ENCODE peak calls at places on chromosomes 13 and 19, in seven cellular contexts. One of them, this sample, is unnamed.

GRCh38 chr13:40897058-40897457 is 107.6 kb downstream of the SLC25A15 start:
- DNase-seq in substantia nigra: no peak
- DNase-seq in upper lobe of left lung: no peak
- DNase-seq in caudate nucleus: no peak
- DNase-seq in RWPE2: no peak
- DNase-seq in OCI-LY7: no peak
- DNase-seq in neuronal stem cell: no peak
- DNase-seq in this sample: no peak

GRCh38 chr13:112658807-112659206 is 31.0 kb upstream of the ATP11A start:
- DNase-seq in substantia nigra: no peak
- DNase-seq in upper lobe of left lung: no peak
- DNase-seq in caudate nucleus: no peak
- DNase-seq in RWPE2: no peak
- DNase-seq in OCI-LY7: no peak
- DNase-seq in neuronal stem cell: no peak
- DNase-seq in this sample: no peak

GRCh38 chr19:30118760-30119159 is 176.7 kb downstream of the URI1 start:
- DNase-seq in substantia nigra: no peak
- DNase-seq in upper lobe of left lung: no peak
- DNase-seq in caudate nucleus: no peak
- DNase-seq in RWPE2: no peak
- DNase-seq in OCI-LY7: no peak
- DNase-seq in neuronal stem cell: no peak
- DNase-seq in this sample: no peak

GRCh38 chr13:25462301-25463125 is 90.7 kb downstream of the ATP8A2 start:
- DNase-seq in substantia nigra: no peak
- DNase-seq in upper lobe of left lung: no peak
- DNase-seq in caudate nucleus: no peak
- DNase-seq in RWPE2: no peak
- DNase-seq in OCI-LY7: no peak
- DNase-seq in neuronal stem cell: no peak
- DNase-seq in this sample: peak; percentile 37

GRCh38 chr19:53388168-53388567 is 6.8 kb upstream of the ZNF765 start:
- DNase-seq in substantia nigra: no peak
- DNase-seq in upper lobe of left lung: no peak
- DNase-seq in caudate nucleus: no peak
- DNase-seq in RWPE2: no peak
- DNase-seq in OCI-LY7: no peak
- DNase-seq in neuronal stem cell: no peak
- DNase-seq in this sample: peak; percentile 41

GRCh38 chr19:694481-695349 is 537 bp downstream of the PRSS57 start:
- DNase-seq in substantia nigra: no peak
- DNase-seq in upper lobe of left lung: no peak
- DNase-seq in caudate nucleus: no peak
- DNase-seq in RWPE2: no peak
- DNase-seq in OCI-LY7: no peak
- DNase-seq in neuronal stem cell: no peak
- DNase-seq in this sample: no peak

GRCh38 chr13:112705286-112705685 is 15.4 kb downstream of the ATP11A start:
- DNase-seq in substantia nigra: no peak
- DNase-seq in upper lobe of left lung: no peak
- DNase-seq in caudate nucleus: no peak
- DNase-seq in RWPE2: no peak
- DNase-seq in OCI-LY7: no peak
- DNase-seq in neuronal stem cell: no peak
- DNase-seq in this sample: no peak

GRCh38 chr13:97116754-97117153 is 105.4 kb upstream of the MBNL2 start:
- DNase-seq in substantia nigra: no peak
- DNase-seq in upper lobe of left lung: no peak
- DNase-seq in caudate nucleus: no peak
- DNase-seq in RWPE2: no peak
- DNase-seq in OCI-LY7: no peak
- DNase-seq in neuronal stem cell: no peak
- DNase-seq in this sample: no peak

GRCh38 chr13:68023838-68024581 is 793.9 kb upstream of the PCDH9 start:
- DNase-seq in substantia nigra: no peak
- DNase-seq in upper lobe of left lung: peak; percentile 6
- DNase-seq in caudate nucleus: no peak
- DNase-seq in RWPE2: no peak
- DNase-seq in OCI-LY7: no peak
- DNase-seq in neuronal stem cell: no peak
- DNase-seq in this sample: no peak

GRCh38 chr19:40445945-40446784 is 2.0 kb upstream of the SERTAD3 start:
- DNase-seq in substantia nigra: no peak
- DNase-seq in upper lobe of left lung: no peak
- DNase-seq in caudate nucleus: no peak
- DNase-seq in RWPE2: no peak
- DNase-seq in OCI-LY7: no peak
- DNase-seq in neuronal stem cell: no peak
- DNase-seq in this sample: no peak

GRCh38 chr13:33319859-33320258 is 34.3 kb upstream of the STARD13 start:
- DNase-seq in substantia nigra: no peak
- DNase-seq in upper lobe of left lung: no peak
- DNase-seq in caudate nucleus: no peak
- DNase-seq in RWPE2: no peak
- DNase-seq in OCI-LY7: no peak
- DNase-seq in neuronal stem cell: no peak
- DNase-seq in this sample: no peak
- H3K27ac ChIP-seq in substantia nigra: no peak overlapping the region
- H3K27ac ChIP-seq in upper lobe of left lung: no peak overlapping the region
- H3K27ac ChIP-seq in caudate nucleus: no peak overlapping the region
- H3K27ac ChIP-seq in RWPE2: no peak overlapping the region
- H3K27ac ChIP-seq in OCI-LY7: no peak overlapping the region
- H3K27ac ChIP-seq in neuronal stem cell: no peak overlapping the region
- H3K27ac ChIP-seq in this sample: no peak overlapping the region

GRCh38 chr13:42847891-42848663 is 66.7 kb downstream of the FAM216B start:
- DNase-seq in substantia nigra: no peak
- DNase-seq in upper lobe of left lung: no peak
- DNase-seq in caudate nucleus: no peak
- DNase-seq in RWPE2: no peak
- DNase-seq in OCI-LY7: no peak
- DNase-seq in neuronal stem cell: no peak
- DNase-seq in this sample: no peak
- H3K27ac ChIP-seq in substantia nigra: no peak overlapping the region
- H3K27ac ChIP-seq in upper lobe of left lung: no peak overlapping the region
- H3K27ac ChIP-seq in caudate nucleus: no peak overlapping the region
- H3K27ac ChIP-seq in RWPE2: no peak overlapping the region
- H3K27ac ChIP-seq in OCI-LY7: no peak overlapping the region
- H3K27ac ChIP-seq in neuronal stem cell: no peak overlapping the region
- H3K27ac ChIP-seq in this sample: no peak overlapping the region

DNA sequence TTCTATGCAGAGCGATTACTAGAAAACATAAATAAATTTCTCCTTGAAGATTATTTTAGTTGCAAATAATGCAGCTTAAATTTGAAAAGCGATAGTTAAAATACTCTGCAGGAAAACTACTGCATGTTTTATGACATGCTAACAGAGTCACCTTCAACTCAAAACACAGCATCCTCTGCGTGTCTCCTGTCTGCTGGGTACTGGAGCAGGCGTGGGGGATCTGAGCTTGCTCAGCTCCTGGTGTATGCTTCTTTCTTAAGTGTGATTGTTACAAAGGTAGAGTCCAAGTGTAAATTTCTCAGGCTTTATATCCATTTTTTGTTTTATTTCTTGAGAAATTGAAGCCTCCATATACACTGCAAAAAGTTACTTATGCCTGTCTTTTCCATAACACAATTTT is 15.3 kb downstream of the SPATA13 start:
- DNase-seq in substantia nigra: no peak
- DNase-seq in upper lobe of left lung: no peak
- DNase-seq in caudate nucleus: no peak
- DNase-seq in RWPE2: no peak
- DNase-seq in OCI-LY7: no peak
- DNase-seq in neuronal stem cell: no peak
- DNase-seq in this sample: no peak
- H3K27ac ChIP-seq in substantia nigra: no peak overlapping the region
- H3K27ac ChIP-seq in upper lobe of left lung: no peak overlapping the region
- H3K27ac ChIP-seq in caudate nucleus: no peak overlapping the region
- H3K27ac ChIP-seq in RWPE2: no peak overlapping the region
- H3K27ac ChIP-seq in OCI-LY7: no peak overlapping the region
- H3K27ac ChIP-seq in neuronal stem cell: no peak overlapping the region
- H3K27ac ChIP-seq in this sample: no peak overlapping the region

DNA sequence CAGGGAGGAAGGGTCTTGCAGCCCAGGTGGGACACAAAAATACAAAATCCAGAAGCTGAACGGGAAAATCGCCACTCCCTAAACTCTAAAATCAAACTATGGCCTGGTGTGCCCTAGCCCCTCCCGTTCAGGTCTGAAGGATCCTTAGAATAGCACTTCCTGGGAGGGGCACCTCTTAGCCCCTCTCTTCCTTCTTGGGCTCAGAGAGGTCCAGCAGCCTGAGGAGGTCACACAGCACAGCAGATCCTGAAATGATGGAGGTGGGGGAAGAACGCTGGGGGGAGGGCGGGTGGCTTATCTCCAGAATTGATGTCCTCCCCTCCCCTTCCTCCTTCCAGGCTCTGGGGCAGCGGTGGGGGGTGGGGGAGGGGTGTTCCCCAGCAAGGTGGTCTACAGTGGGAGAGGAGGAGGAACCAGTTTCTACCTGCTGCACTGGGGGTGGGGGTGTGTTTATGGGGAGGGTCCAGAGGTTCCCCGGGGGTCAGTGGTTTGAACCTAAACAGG is 1.9 kb downstream of the DIRAS1 start:
- DNase-seq in substantia nigra: no peak
- DNase-seq in upper lobe of left lung: no peak
- DNase-seq in caudate nucleus: no peak
- DNase-seq in RWPE2: no peak
- DNase-seq in OCI-LY7: no peak
- DNase-seq in neuronal stem cell: no peak
- DNase-seq in this sample: no peak
- H3K27ac ChIP-seq in substantia nigra: no peak overlapping the region
- H3K27ac ChIP-seq in upper lobe of left lung: no peak overlapping the region
- H3K27ac ChIP-seq in caudate nucleus: no peak overlapping the region
- H3K27ac ChIP-seq in RWPE2: no peak overlapping the region
- H3K27ac ChIP-seq in OCI-LY7: no peak overlapping the region
- H3K27ac ChIP-seq in neuronal stem cell: no peak overlapping the region
- H3K27ac ChIP-seq in this sample: no peak overlapping the region

GRCh38 chr19:43534811-43535761 is 2.1 kb downstream of the ZNF575 start:
- DNase-seq in substantia nigra: peak; percentile 57
- DNase-seq in upper lobe of left lung: peak; percentile 89
- DNase-seq in caudate nucleus: no peak
- DNase-seq in RWPE2: no peak
- DNase-seq in OCI-LY7: peak; percentile 31
- DNase-seq in neuronal stem cell: peak; percentile 54
- DNase-seq in this sample: peak; percentile 64
- H3K27ac ChIP-seq in substantia nigra: peak overlapping the region; percentile 95
- H3K27ac ChIP-seq in upper lobe of left lung: peak overlapping the region; percentile 87
- H3K27ac ChIP-seq in caudate nucleus: peak overlapping the region; percentile 98
- H3K27ac ChIP-seq in RWPE2: peak overlapping the region; percentile 81
- H3K27ac ChIP-seq in OCI-LY7: no peak overlapping the region
- H3K27ac ChIP-seq in neuronal stem cell: no peak overlapping the region
- H3K27ac ChIP-seq in this sample: no peak overlapping the region

GRCh38 chr13:77740931-77741586 is 43.6 kb downstream of the SLAIN1 start:
- DNase-seq in substantia nigra: peak; percentile 91
- DNase-seq in upper lobe of left lung: no peak
- DNase-seq in caudate nucleus: peak; percentile 84
- DNase-seq in RWPE2: no peak
- DNase-seq in OCI-LY7: no peak
- DNase-seq in neuronal stem cell: no peak
- DNase-seq in this sample: no peak
- H3K27ac ChIP-seq in substantia nigra: peak overlapping the region; percentile 93
- H3K27ac ChIP-seq in upper lobe of left lung: no peak overlapping the region
- H3K27ac ChIP-seq in caudate nucleus: peak overlapping the region; percentile 93
- H3K27ac ChIP-seq in RWPE2: no peak overlapping the region
- H3K27ac ChIP-seq in OCI-LY7: no peak overlapping the region
- H3K27ac ChIP-seq in neuronal stem cell: no peak overlapping the region
- H3K27ac ChIP-seq in this sample: no peak overlapping the region

DNA sequence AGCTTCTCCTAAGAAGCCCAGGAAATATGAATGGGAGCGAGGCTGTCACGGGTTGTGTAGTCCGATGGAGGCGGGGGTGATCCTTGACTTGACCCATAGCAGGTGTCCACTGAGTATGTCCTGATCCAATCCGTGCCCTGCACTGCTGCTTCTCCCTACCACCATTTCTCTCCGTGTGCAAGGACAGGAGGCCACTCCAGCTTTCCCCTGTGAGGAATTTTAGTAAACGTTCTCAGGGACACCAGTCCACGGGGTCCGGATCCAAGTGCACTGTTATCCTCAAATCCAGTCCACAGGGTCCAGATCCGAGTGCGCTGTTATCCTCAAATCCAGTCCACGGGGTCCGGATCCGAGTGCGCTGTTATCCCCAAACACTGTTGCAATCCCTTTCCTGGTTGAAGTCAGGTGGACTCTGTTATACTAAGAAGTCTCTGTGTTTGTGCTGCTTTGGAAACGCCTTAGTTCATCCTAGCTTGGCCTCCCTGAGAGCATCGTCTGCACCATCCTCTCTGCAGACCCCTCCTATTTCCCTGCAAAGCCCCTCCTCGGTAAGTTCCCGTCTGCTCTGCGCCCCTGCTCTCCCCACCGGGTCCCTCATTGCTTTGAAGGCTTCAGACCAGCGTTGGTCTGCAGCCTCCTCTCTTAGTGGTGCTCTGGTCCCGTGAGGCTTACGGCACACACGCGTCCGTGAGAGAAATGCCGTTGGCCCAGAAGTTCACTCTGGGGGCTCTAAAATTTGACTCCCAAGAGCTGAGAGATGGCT is 303.5 kb downstream of the TEX29 start:
- DNase-seq in substantia nigra: no peak
- DNase-seq in upper lobe of left lung: no peak
- DNase-seq in caudate nucleus: no peak
- DNase-seq in RWPE2: no peak
- DNase-seq in OCI-LY7: no peak
- DNase-seq in neuronal stem cell: no peak
- DNase-seq in this sample: no peak
- H3K27ac ChIP-seq in substantia nigra: no peak overlapping the region
- H3K27ac ChIP-seq in upper lobe of left lung: no peak overlapping the region
- H3K27ac ChIP-seq in caudate nucleus: no peak overlapping the region
- H3K27ac ChIP-seq in RWPE2: no peak overlapping the region
- H3K27ac ChIP-seq in OCI-LY7: no peak overlapping the region
- H3K27ac ChIP-seq in neuronal stem cell: no peak overlapping the region
- H3K27ac ChIP-seq in this sample: no peak overlapping the region